ENCODE peak calls at places on chromosome 14, in nine cellular contexts. O is H54, G is ACHN, K is aorta, H is GF-D8, X is sciatic nerve, Q is non-pigmented ciliary epithelial cell, U is HAP-1, N is NB4. M is an unnamed sample.

GRCh38 chr14:50222061-50222613 is 9.2 kb downstream of the SOS2 start:
- DNase-seq in H (no peak), N (no peak), O (no peak), Q (no peak), G (no peak), X (no peak), K (no peak), U (no peak), M (no peak)

GRCh38 chr14:103078420-103078749 is 5.6 kb upstream of the LBHD2 start:
- DNase-seq in Q (peak; percentile 37), X (peak; percentile 91), U (peak; percentile 80), G (peak; percentile 81), N (peak; percentile 86), H (peak; percentile 2), O (peak; percentile 89), K (peak; percentile 89), M (peak; percentile 49)

GRCh38 chr14:93045211-93045674 is 70.5 kb downstream of the ITPK1 start:
- DNase-seq in Q (no peak), G (no peak), N (no peak), O (peak; percentile 43), H (no peak), X (no peak), U (peak; percentile 50), K (no peak), M (no peak)

GRCh38 chr14:102645746-102646440 is 53.4 kb downstream of the RCOR1 start:
- DNase-seq in U (no peak), Q (no peak), X (no peak), K (no peak), N (peak; percentile 61), O (no peak), H (peak; percentile 56), G (no peak), M (no peak)

GRCh38 chr14:86057018-86057667 is 527.2 kb downstream of the FLRT2 start:
- DNase-seq in U (peak; percentile 14), O (no peak), K (no peak), H (no peak), G (peak; percentile 38), Q (no peak), N (peak; percentile 42), X (no peak), M (no peak)

GRCh38 chr14:66001356-66001755 is 484.8 kb upstream of the CCDC196 start:
- DNase-seq in G (no peak), X (no peak), N (no peak), K (no peak), O (no peak), Q (no peak), U (no peak), H (no peak), M (no peak)

GRCh38 chr14:73265721-73266046 is 28.4 kb downstream of the PAPLN start:
- DNase-seq in O (no peak), G (no peak), Q (no peak), U (no peak), X (no peak), K (no peak), H (no peak), N (no peak), M (no peak)

GRCh38 chr14:25150934-25151790 is 101.2 kb upstream of the STXBP6 start:
- DNase-seq in O (no peak), K (no peak), H (no peak), X (no peak), U (peak; percentile 17), G (peak; percentile 50), N (peak; percentile 49), Q (peak; percentile 65), M (no peak)

GRCh38 chr14:68394719-68395117 is 398.1 kb downstream of the ZFP36L1 start:
- DNase-seq in N (no peak), Q (no peak), X (peak; percentile 63), U (no peak), H (no peak), O (no peak), G (no peak), K (no peak), M (no peak)

GRCh38 chr14:102508410-102508773 is 1.2 kb downstream of the ANKRD9 start:
- DNase-seq in H (no peak), U (peak; percentile 36), K (no peak), N (no peak), Q (no peak), X (no peak), G (no peak), O (peak; percentile 84), M (no peak)

GRCh38 chr14:99134333-99135046 is 137.5 kb downstream of the BCL11B start:
- DNase-seq in O (no peak), N (no peak), X (no peak), H (no peak), K (no peak), U (no peak), Q (no peak), G (no peak), M (no peak)

GRCh38 chr14:74550071-74550470 is 56.5 kb downstream of the ISCA2 start:
- DNase-seq in O (no peak), K (peak; percentile 49), Q (no peak), H (no peak), N (no peak), G (no peak), U (no peak), X (no peak), M (no peak)

GRCh38 chr14:50310445-50310844 is 1.6 kb downstream of the L2HGDH start:
- DNase-seq in X (no peak), K (no peak), O (no peak), N (no peak), Q (no peak), H (no peak), G (no peak), U (no peak), M (no peak)

M was measured in Caki2.